ENCODE peak calls at places on chromosome 6, in seven cellular contexts. One of them, this sample, is unnamed.

GRCh38 chr6:149563203-149563927 is 2.8 kb upstream of the GINM1 start:
- DNase-seq in effector memory CD8-positive, alpha-beta T cell: no peak
- DNase-seq in LHCN-M2: peak
- DNase-seq in M059J: peak
- DNase-seq in activated naive CD4-positive, alpha-beta T cell treated with anti-CD3 and anti-CD28 coated beads for 36 hours: no peak
- DNase-seq in mesenchymal stem cell: peak
- DNase-seq in renal cortical epithelial cell: peak
- DNase-seq in this sample: no peak

GRCh38 chr6:56714982-56715456 is 72.3 kb upstream of the DST start:
- DNase-seq in M059J: peak
- DNase-seq in renal cortical epithelial cell: peak
- DNase-seq in mesenchymal stem cell: peak
- DNase-seq in activated naive CD4-positive, alpha-beta T cell treated with anti-CD3 and anti-CD28 coated beads for 36 hours: no peak
- DNase-seq in LHCN-M2: peak
- DNase-seq in effector memory CD8-positive, alpha-beta T cell: no peak
- DNase-seq in this sample: no peak

GRCh38 chr6:39476151-39476550 is 153.6 kb upstream of the KCNK16 start:
- DNase-seq in M059J: peak
- DNase-seq in renal cortical epithelial cell: peak
- DNase-seq in mesenchymal stem cell: peak
- DNase-seq in effector memory CD8-positive, alpha-beta T cell: no peak
- DNase-seq in activated naive CD4-positive, alpha-beta T cell treated with anti-CD3 and anti-CD28 coated beads for 36 hours: no peak
- DNase-seq in LHCN-M2: no peak
- DNase-seq in this sample: no peak

GRCh38 chr6:69780585-69781178 is 16.1 kb downstream of the LMBRD1 start:
- DNase-seq in effector memory CD8-positive, alpha-beta T cell: no peak
- DNase-seq in mesenchymal stem cell: no peak
- DNase-seq in LHCN-M2: no peak
- DNase-seq in renal cortical epithelial cell: peak
- DNase-seq in M059J: peak
- DNase-seq in activated naive CD4-positive, alpha-beta T cell treated with anti-CD3 and anti-CD28 coated beads for 36 hours: no peak
- DNase-seq in this sample: no peak

GRCh38 chr6:119256978-119257462 is 92.5 kb downstream of the MAN1A1 start:
- DNase-seq in activated naive CD4-positive, alpha-beta T cell treated with anti-CD3 and anti-CD28 coated beads for 36 hours: no peak
- DNase-seq in LHCN-M2: no peak
- DNase-seq in renal cortical epithelial cell: no peak
- DNase-seq in mesenchymal stem cell: no peak
- DNase-seq in M059J: no peak
- DNase-seq in effector memory CD8-positive, alpha-beta T cell: no peak
- DNase-seq in this sample: no peak

GRCh38 chr6:36204068-36204753 is 7.7 kb downstream of the BRPF3 start:
- DNase-seq in M059J: no peak
- DNase-seq in activated naive CD4-positive, alpha-beta T cell treated with anti-CD3 and anti-CD28 coated beads for 36 hours: peak
- DNase-seq in effector memory CD8-positive, alpha-beta T cell: peak
- DNase-seq in renal cortical epithelial cell: no peak
- DNase-seq in mesenchymal stem cell: no peak
- DNase-seq in LHCN-M2: no peak
- DNase-seq in this sample: peak

GRCh38 chr6:46243754-46244153 is 73.0 kb upstream of the ENPP5 start:
- DNase-seq in mesenchymal stem cell: no peak
- DNase-seq in effector memory CD8-positive, alpha-beta T cell: no peak
- DNase-seq in M059J: no peak
- DNase-seq in activated naive CD4-positive, alpha-beta T cell treated with anti-CD3 and anti-CD28 coated beads for 36 hours: no peak
- DNase-seq in renal cortical epithelial cell: no peak
- DNase-seq in LHCN-M2: no peak
- DNase-seq in this sample: no peak

GRCh38 chr6:25302677-25303128 is 23.5 kb downstream of the CARMIL1 start:
- DNase-seq in renal cortical epithelial cell: peak
- DNase-seq in activated naive CD4-positive, alpha-beta T cell treated with anti-CD3 and anti-CD28 coated beads for 36 hours: no peak
- DNase-seq in effector memory CD8-positive, alpha-beta T cell: no peak
- DNase-seq in LHCN-M2: peak
- DNase-seq in mesenchymal stem cell: peak
- DNase-seq in M059J: peak
- DNase-seq in this sample: no peak

GRCh38 chr6:814378-815347 is 121.7 kb upstream of the EXOC2 start:
- DNase-seq in activated naive CD4-positive, alpha-beta T cell treated with anti-CD3 and anti-CD28 coated beads for 36 hours: no peak
- DNase-seq in LHCN-M2: no peak
- DNase-seq in renal cortical epithelial cell: no peak
- DNase-seq in mesenchymal stem cell: no peak
- DNase-seq in effector memory CD8-positive, alpha-beta T cell: no peak
- DNase-seq in M059J: no peak
- DNase-seq in this sample: no peak

GRCh38 chr6:148682990-148683389 is 63.8 kb upstream of the UST start:
- DNase-seq in LHCN-M2: no peak
- DNase-seq in renal cortical epithelial cell: no peak
- DNase-seq in activated naive CD4-positive, alpha-beta T cell treated with anti-CD3 and anti-CD28 coated beads for 36 hours: no peak
- DNase-seq in mesenchymal stem cell: no peak
- DNase-seq in M059J: no peak
- DNase-seq in effector memory CD8-positive, alpha-beta T cell: no peak
- DNase-seq in this sample: no peak

GRCh38 chr6:13303668-13304017 is 24.7 kb downstream of the TBC1D7 start:
- DNase-seq in LHCN-M2: peak
- DNase-seq in M059J: peak
- DNase-seq in activated naive CD4-positive, alpha-beta T cell treated with anti-CD3 and anti-CD28 coated beads for 36 hours: peak
- DNase-seq in renal cortical epithelial cell: peak
- DNase-seq in mesenchymal stem cell: peak
- DNase-seq in effector memory CD8-positive, alpha-beta T cell: peak
- DNase-seq in this sample: peak

GRCh38 chr6:4575724-4576123 is 200.5 kb upstream of the CDYL start:
- DNase-seq in M059J: peak
- DNase-seq in renal cortical epithelial cell: no peak
- DNase-seq in LHCN-M2: no peak
- DNase-seq in effector memory CD8-positive, alpha-beta T cell: no peak
- DNase-seq in mesenchymal stem cell: peak
- DNase-seq in activated naive CD4-positive, alpha-beta T cell treated with anti-CD3 and anti-CD28 coated beads for 36 hours: no peak
- DNase-seq in this sample: no peak

GRCh38 chr6:112183271-112183671 is 71.1 kb downstream of the LAMA4 start:
- DNase-seq in activated naive CD4-positive, alpha-beta T cell treated with anti-CD3 and anti-CD28 coated beads for 36 hours: no peak
- DNase-seq in M059J: no peak
- DNase-seq in LHCN-M2: peak
- DNase-seq in renal cortical epithelial cell: peak
- DNase-seq in mesenchymal stem cell: peak
- DNase-seq in effector memory CD8-positive, alpha-beta T cell: no peak
- DNase-seq in this sample: no peak

GRCh38 chr6:114108119-114109002 is 137.4 kb upstream of the HDAC2 start:
- DNase-seq in LHCN-M2: peak
- DNase-seq in renal cortical epithelial cell: peak
- DNase-seq in effector memory CD8-positive, alpha-beta T cell: no peak
- DNase-seq in activated naive CD4-positive, alpha-beta T cell treated with anti-CD3 and anti-CD28 coated beads for 36 hours: peak
- DNase-seq in mesenchymal stem cell: peak
- DNase-seq in M059J: peak
- DNase-seq in this sample: peak

GRCh38 chr6:135722679-135723078 is 128.8 kb upstream of the PDE7B start:
- DNase-seq in LHCN-M2: peak
- DNase-seq in M059J: peak
- DNase-seq in mesenchymal stem cell: peak
- DNase-seq in renal cortical epithelial cell: peak
- DNase-seq in effector memory CD8-positive, alpha-beta T cell: no peak
- DNase-seq in activated naive CD4-positive, alpha-beta T cell treated with anti-CD3 and anti-CD28 coated beads for 36 hours: no peak
- DNase-seq in this sample: peak

GRCh38 chr6:2868637-2869379 is 27.1 kb upstream of the SERPINB1 start:
- DNase-seq in LHCN-M2: no peak
- DNase-seq in effector memory CD8-positive, alpha-beta T cell: no peak
- DNase-seq in M059J: no peak
- DNase-seq in renal cortical epithelial cell: peak
- DNase-seq in mesenchymal stem cell: no peak
- DNase-seq in activated naive CD4-positive, alpha-beta T cell treated with anti-CD3 and anti-CD28 coated beads for 36 hours: no peak
- DNase-seq in this sample: no peak